ENCODE peak calls at places on chromosomes 1 and 21, in eight cellular contexts. F is WTC11, D is Panc1, S is upper lobe of right lung, V is glutamatergic neuron, K is AG10803, Z is esophagus muscularis mucosa, L is H9. P is an unnamed sample.

GRCh38 chr1:46544561-46545240 is 6.7 kb downstream of the KNCN start:
- DNase-seq in D (no peak), V (no peak), L (no peak), K (no peak), Z (no peak), F (no peak), S (no peak), P (no peak)

GRCh38 chr1:164937297-164937696 is 378.3 kb downstream of the PBX1 start:
- DNase-seq in K (no peak), S (no peak), F (no peak), Z (no peak), D (no peak), L (no peak), V (no peak), P (no peak)

GRCh38 chr1:10779201-10779600 is 17.2 kb downstream of the CASZ1 start:
- DNase-seq in L (no peak), Z (no peak), S (peak), V (no peak), D (peak), K (no peak), F (no peak), P (no peak)

GRCh38 chr1:204929487-204930185 is 59.0 kb downstream of the NFASC start:
- DNase-seq in V (no peak), L (no peak), Z (no peak), S (no peak), D (no peak), K (no peak), F (no peak), P (peak)

GRCh38 chr1:19398309-19398760 is 86.2 kb downstream of the SLC66A1 start:
- DNase-seq in Z (no peak), V (no peak), S (no peak), F (no peak), K (peak), L (no peak), D (no peak), P (no peak)

GRCh38 chr1:206703647-206704046 is 18.9 kb downstream of the MAPKAPK2 start:
- DNase-seq in F (no peak), L (no peak), V (no peak), K (no peak), D (no peak), S (peak), Z (no peak), P (no peak)

GRCh38 chr21:35020446-35020845 is 28.7 kb downstream of the RUNX1 start:
- DNase-seq in D (no peak), Z (no peak), L (no peak), V (no peak), S (no peak), K (no peak), F (no peak), P (peak)

GRCh38 chr1:36971832-36972231 is 62.5 kb downstream of the GRIK3 start:
- DNase-seq in F (no peak), Z (no peak), L (no peak), D (no peak), V (no peak), K (no peak), S (no peak), P (no peak)

GRCh38 chr1:117582341-117582902 is 23.4 kb upstream of the TENT5C start:
- DNase-seq in D (no peak), Z (no peak), L (no peak), F (no peak), V (no peak), S (no peak), K (peak), P (no peak)

DNA sequence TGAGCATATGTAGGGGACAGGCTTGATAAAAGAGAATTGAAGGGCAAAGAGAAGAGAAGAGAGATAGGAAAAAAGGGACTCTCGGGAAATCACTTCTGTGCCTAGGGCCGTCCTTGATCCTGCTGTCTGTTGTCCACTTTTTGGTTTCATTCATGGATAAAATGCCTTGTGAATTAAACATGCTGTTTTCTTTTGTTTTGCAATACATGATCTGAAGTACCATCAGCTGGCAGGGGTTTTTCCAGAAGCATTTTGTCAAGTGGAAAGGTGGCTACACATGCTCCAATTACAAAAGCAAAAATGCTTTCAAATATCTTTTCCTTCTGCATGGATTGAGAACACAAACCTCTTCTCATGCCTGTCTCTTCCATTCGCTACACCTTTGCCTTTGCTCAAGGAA is 361.7 kb downstream of the PDE4B start:
- DNase-seq in L (no peak), F (no peak), Z (no peak), D (no peak), K (no peak), S (no peak), V (no peak), P (no peak)
- TF ChIP-seq CTCF in L (no peak), F (no peak), Z (no peak), D (no peak), K (no peak), S (no peak), V (no peak), P (no peak)

GRCh38 chr1:108316545-108316944 is 72.7 kb upstream of the NBPF4 start:
- DNase-seq in L (no peak), V (no peak), D (no peak), F (no peak), K (peak), Z (no peak), S (no peak), P (no peak)
- TF ChIP-seq CTCF in L (peak), V (no peak), D (peak), F (peak), K (peak), Z (no peak), S (no peak), P (peak)

DNA sequence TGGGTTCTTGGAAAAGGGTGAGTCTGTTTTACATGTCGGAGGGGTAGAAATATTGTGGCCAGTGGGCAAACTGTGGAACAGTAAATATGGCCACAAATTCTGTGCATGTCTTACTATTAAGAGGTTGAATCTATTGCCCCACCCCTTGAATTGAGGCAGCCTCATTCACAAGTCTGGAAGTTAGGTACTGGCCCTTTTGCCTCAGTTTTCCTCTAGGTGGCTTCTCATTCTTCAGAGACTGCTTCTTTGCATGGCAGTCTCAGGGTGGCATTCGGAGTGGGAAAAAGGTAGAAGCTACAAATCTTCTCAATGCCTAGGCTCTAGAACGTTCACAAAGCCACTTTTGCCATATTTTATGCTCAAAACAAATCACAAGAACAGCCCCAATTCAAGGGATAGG is 57.2 kb downstream of the SLC9C2 start:
- DNase-seq in F (no peak), K (no peak), S (no peak), L (no peak), Z (no peak), D (no peak), V (no peak), P (no peak)
- TF ChIP-seq CTCF in F (no peak), K (no peak), S (no peak), L (no peak), Z (no peak), D (no peak), V (no peak), P (no peak)

DNA sequence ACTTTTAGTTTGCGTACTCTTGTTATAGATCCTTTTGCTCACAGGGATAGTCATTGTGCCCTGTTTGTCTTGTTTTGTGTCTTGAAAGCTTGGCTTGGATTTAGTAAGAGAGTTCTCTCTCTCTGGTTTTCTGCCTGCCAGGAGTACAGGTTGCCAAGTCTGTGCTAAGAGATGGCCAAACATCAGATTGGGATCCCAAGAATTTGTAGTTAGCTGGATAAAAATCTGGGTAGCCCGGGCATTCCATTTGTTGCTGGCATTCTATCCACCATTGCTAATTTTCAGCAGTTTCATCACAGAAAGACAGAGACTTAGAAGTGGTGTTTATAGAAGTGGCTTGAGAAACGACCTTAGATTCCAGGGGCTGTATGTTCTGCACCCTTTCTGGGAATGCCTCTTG is 222.2 kb downstream of the NRIP1 start:
- DNase-seq in F (no peak), V (no peak), Z (no peak), D (no peak), L (no peak), S (no peak), K (peak), P (no peak)
- TF ChIP-seq CTCF in F (no peak), V (no peak), Z (no peak), D (no peak), L (no peak), S (no peak), K (no peak), P (no peak)

GRCh38 chr1:145716641-145717061 is 2.6 kb upstream of the CD160 start:
- DNase-seq in L (no peak), Z (no peak), S (no peak), K (no peak), V (no peak), F (no peak), D (no peak), P (no peak)
- TF ChIP-seq CTCF in L (no peak), Z (no peak), S (no peak), K (no peak), V (no peak), F (no peak), D (no peak), P (no peak)

GRCh38 chr1:197235355-197235754 is 32.7 kb upstream of the CRB1 start:
- DNase-seq in V (no peak), F (no peak), K (no peak), S (no peak), D (no peak), Z (no peak), L (no peak), P (no peak)
- TF ChIP-seq CTCF in V (no peak), F (no peak), K (no peak), S (no peak), D (no peak), Z (no peak), L (no peak), P (no peak)

GRCh38 chr21:33360871-33361602 is 36.3 kb downstream of the IFNAR1 start:
- DNase-seq in S (peak), K (peak), D (peak), Z (peak), V (peak), F (peak), L (peak), P (peak)
- TF ChIP-seq CTCF in S (peak), K (peak), D (peak), Z (peak), V (peak), F (peak), L (peak), P (peak)

GRCh38 chr1:112956503-112957132 is 622 bp upstream of the SLC16A1 start:
- DNase-seq in V (no peak), D (no peak), Z (peak), S (no peak), L (no peak), F (no peak), K (no peak), P (no peak)
- TF ChIP-seq CTCF in V (no peak), D (no peak), Z (no peak), S (no peak), L (no peak), F (no peak), K (no peak), P (no peak)